ENCODE peak calls at places on chromosomes 6 and 20, in seven cellular contexts. D, F, Y, I, O, T and B are unnamed samples.
A peak's percentile ranks its signal among the peaks of the same experiment; 100 is the strongest.

GRCh38 chr6:43886067-43886461 is 116.1 kb downstream of the VEGFA start:
- DNase-seq in D (no peak), F (no peak), Y (no peak), I (no peak), O (no peak), T (no peak), B (no peak)

GRCh38 chr20:56460459-56460858 is 8.0 kb upstream of the RTF2 start:
- DNase-seq in D (peak; percentile 73), F (no peak), Y (peak; percentile 32), I (no peak), O (no peak), T (no peak), B (no peak)

GRCh38 chr6:117018771-117019170 is 141.7 kb downstream of the RFX6 start:
- DNase-seq in D (no peak), F (no peak), Y (no peak), I (no peak), O (no peak), T (peak; percentile 13), B (no peak)

GRCh38 chr20:63032861-63033634 is 26.3 kb upstream of the BHLHE23 start:
- DNase-seq in D (peak; percentile 12), F (no peak), Y (no peak), I (peak; percentile 22), O (no peak), T (no peak), B (no peak)

GRCh38 chr6:107786179-107786578 is 37.9 kb downstream of the SCML4 start:
- DNase-seq in D (peak; percentile 49), F (no peak), Y (no peak), I (no peak), O (no peak), T (no peak), B (no peak)

GRCh38 chr20:18323705-18324104 is 35.4 kb downstream of the ZNF133 start:
- DNase-seq in D (no peak), F (no peak), Y (no peak), I (no peak), O (no peak), T (no peak), B (no peak)

GRCh38 chr6:169241688-169242350 is 11.8 kb downstream of the THBS2 start:
- DNase-seq in D (no peak), F (no peak), Y (no peak), I (no peak), O (no peak), T (no peak), B (no peak)

GRCh38 chr20:1935696-1936366 is 40.6 kb downstream of the SIRPA start:
- DNase-seq in D (no peak), F (no peak), Y (no peak), I (no peak), O (no peak), T (no peak), B (no peak)

GRCh38 chr6:111087871-111088667 is 766 bp downstream of the SLC16A10 start:
- DNase-seq in D (peak; percentile 62), F (no peak), Y (peak; percentile 71), I (no peak), O (no peak), T (no peak), B (no peak)

GRCh38 chr6:1438471-1438881 is 49.1 kb downstream of the FOXF2 start:
- DNase-seq in D (no peak), F (no peak), Y (no peak), I (no peak), O (no peak), T (no peak), B (no peak)

GRCh38 chr6:167547751-167548150 is 222.9 kb downstream of the TTLL2 start:
- DNase-seq in D (no peak), F (no peak), Y (no peak), I (no peak), O (no peak), T (no peak), B (no peak)

GRCh38 chr20:59222982-59223610 is 59.5 kb downstream of the ZNF831 start:
- DNase-seq in D (no peak), F (no peak), Y (no peak), I (no peak), O (no peak), T (no peak), B (no peak)

GRCh38 chr6:12009904-12010634 is 2.0 kb upstream of the HIVEP1 start:
- DNase-seq in D (no peak), F (peak; percentile 12), Y (no peak), I (no peak), O (peak; percentile 82), T (peak; percentile 78), B (peak; percentile 88)

GRCh38 chr6:34585512-34586045 is 29.4 kb upstream of the SPDEF start:
- DNase-seq in D (no peak), F (no peak), Y (no peak), I (no peak), O (peak; percentile 84), T (peak; percentile 32), B (peak; percentile 64)

GRCh38 chr6:79353226-79353625 is 118.7 kb upstream of the HMGN3 start:
- DNase-seq in D (no peak), F (no peak), Y (no peak), I (no peak), O (no peak), T (peak; percentile 25), B (peak; percentile 16)

GRCh38 chr6:158642097-158642601 is 2.4 kb downstream of the DYNLT1 start:
- DNase-seq in D (no peak), F (peak; percentile 92), Y (peak; percentile 17), I (no peak), O (peak; percentile 90), T (peak; percentile 95), B (peak; percentile 79)

GRCh38 chr6:45651301-45651700 is 273.6 kb upstream of the SUPT3H start:
- DNase-seq in D (no peak), F (no peak), Y (no peak), I (no peak), O (no peak), T (peak; percentile 61), B (no peak)

GRCh38 chr6:39812853-39813533 is 20.8 kb downstream of the DAAM2 start:
- DNase-seq in D (no peak), F (no peak), Y (no peak), I (no peak), O (peak; percentile 83), T (peak; percentile 87), B (peak; percentile 78)

GRCh38 chr6:54860132-54860531 is 13.6 kb downstream of the FAM83B start:
- DNase-seq in D (no peak), F (no peak), Y (no peak), I (no peak), O (no peak), T (no peak), B (no peak)

GRCh38 chr6:51339108-51339507 is 520.4 kb downstream of the TFAP2B start:
- DNase-seq in D (no peak), F (no peak), Y (no peak), I (no peak), O (no peak), T (no peak), B (no peak)

GRCh38 chr6:28269492-28269891 is 2.5 kb downstream of the ZSCAN26 start:
- DNase-seq in D (no peak), F (peak; percentile 47), Y (no peak), I (no peak), O (peak; percentile 88), T (peak; percentile 85), B (peak; percentile 74)

GRCh38 chr6:103674790-103675189 is 1184.9 kb downstream of the HACE1 start:
- DNase-seq in D (no peak), F (no peak), Y (no peak), I (no peak), O (no peak), T (no peak), B (no peak)

GRCh38 chr6:40380271-40380670 is 206.9 kb downstream of the LRFN2 start:
- DNase-seq in D (no peak), F (no peak), Y (no peak), I (no peak), O (no peak), T (no peak), B (no peak)

GRCh38 chr6:104943781-104944180 is 13.1 kb upstream of the LIN28B start:
- DNase-seq in D (peak; percentile 21), F (peak; percentile 6), Y (no peak), I (no peak), O (peak; percentile 12), T (peak; percentile 29), B (no peak)

GRCh38 chr6:99606670-99607415 is at the start of gene PRDM13:
- DNase-seq in D (no peak), F (no peak), Y (no peak), I (no peak), O (no peak), T (no peak), B (no peak)

GRCh38 chr20:1368448-1369199 is 24.2 kb downstream of the FKBP1A start:
- DNase-seq in D (no peak), F (no peak), Y (no peak), I (no peak), O (peak; percentile 48), T (peak; percentile 84), B (peak; percentile 62)

GRCh38 chr6:35686441-35686840 is 2.3 kb downstream of the FKBP5 start:
- DNase-seq in D (no peak), F (no peak), Y (no peak), I (no peak), O (no peak), T (no peak), B (no peak)

GRCh38 chr6:55822815-55823214 is 52.6 kb downstream of the BMP5 start:
- DNase-seq in D (no peak), F (no peak), Y (no peak), I (no peak), O (peak; percentile 13), T (peak; percentile 49), B (peak; percentile 34)

GRCh38 chr6:43334466-43335095 is 26.0 kb upstream of the CRIP3 start:
- DNase-seq in D (no peak), F (peak; percentile 56), Y (no peak), I (peak; percentile 2), O (peak; percentile 71), T (peak; percentile 85), B (peak; percentile 39)

GRCh38 chr6:35728663-35729348 is 8.0 kb upstream of the ARMC12 start:
- DNase-seq in D (peak; percentile 47), F (peak; percentile 22), Y (peak; percentile 58), I (peak; percentile 69), O (no peak), T (no peak), B (peak; percentile 74)

GRCh38 chr6:38517005-38517404 is 122.7 kb downstream of the BTBD9 start:
- DNase-seq in D (no peak), F (no peak), Y (no peak), I (no peak), O (peak; percentile 34), T (peak; percentile 50), B (no peak)

GRCh38 chr6:43687437-43688347 is at the start of gene MRPS18A:
- DNase-seq in D (peak; percentile 85), F (peak; percentile 71), Y (peak; percentile 78), I (peak; percentile 47), O (peak; percentile 63), T (peak; percentile 83), B (peak; percentile 57)

GRCh38 chr20:37856932-37857660 is 45.8 kb upstream of the VSTM2L start:
- DNase-seq in D (no peak), F (no peak), Y (no peak), I (no peak), O (peak; percentile 73), T (peak; percentile 96), B (peak; percentile 66)

GRCh38 chr20:8082999-8083398 is 49.1 kb upstream of the PLCB1 start:
- DNase-seq in D (no peak), F (no peak), Y (no peak), I (no peak), O (peak; percentile 98), T (peak; percentile 28), B (peak; percentile 80)

GRCh38 chr6:156857573-156857972 is 80.4 kb downstream of the ARID1B start:
- DNase-seq in D (no peak), F (no peak), Y (no peak), I (no peak), O (peak; percentile 32), T (peak; percentile 5), B (no peak)

GRCh38 chr6:31794294-31794865 is 1.2 kb downstream of the VARS1 start:
- DNase-seq in D (no peak), F (peak; percentile 38), Y (no peak), I (no peak), O (peak; percentile 52), T (peak; percentile 25), B (peak; percentile 57)